ENCODE peak calls at places on chromosomes 11 and 22, in five cellular contexts. I, S, B, Q and J are unnamed samples.

GRCh38 chr11:95074806-95075563 is 8.3 kb downstream of the SRSF8 start:
- DNase-seq in I (no peak), S (no peak), B (no peak), Q (no peak), J (no peak)

GRCh38 chr11:69131644-69132300 is 24.0 kb upstream of the SMIM38 start:
- DNase-seq in I (no peak), S (peak; percentile 80), B (peak; percentile 59), Q (peak; percentile 81), J (peak; percentile 96)

GRCh38 chr11:61745796-61746653 is 6.4 kb upstream of the MYRF start:
- DNase-seq in I (no peak), S (no peak), B (no peak), Q (no peak), J (no peak)

GRCh38 chr11:95469268-95469667 is 238.3 kb upstream of the SESN3 start:
- DNase-seq in I (no peak), S (no peak), B (no peak), Q (no peak), J (no peak)

GRCh38 chr22:36536717-36537116 is 7.8 kb upstream of the EIF3D start:
- DNase-seq in I (no peak), S (no peak), B (no peak), Q (no peak), J (peak; percentile 29)

GRCh38 chr11:68028802-68029475 is 1.5 kb upstream of the NDUFS8 start:
- DNase-seq in I (no peak), S (no peak), B (no peak), Q (no peak), J (no peak)

GRCh38 chr22:25081409-25081824 is 118.2 kb upstream of the CRYBB3 start:
- DNase-seq in I (no peak), S (peak; percentile 56), B (peak; percentile 50), Q (no peak), J (peak; percentile 73)

GRCh38 chr11:2584812-2585565 is 114.8 kb downstream of the KCNQ1OT1 start:
- DNase-seq in I (no peak), S (no peak), B (no peak), Q (no peak), J (no peak)

GRCh38 chr22:20606041-20606783 is 98.8 kb downstream of the MED15 start:
- DNase-seq in I (no peak), S (peak; percentile 78), B (peak; percentile 92), Q (peak; percentile 85), J (peak; percentile 97)

GRCh38 chr11:94788396-94788795 is 20.2 kb downstream of the AMOTL1 start:
- DNase-seq in I (no peak), S (no peak), B (no peak), Q (no peak), J (no peak)

GRCh38 chr11:40132881-40133280 is 1326.6 kb downstream of the LRRC4C start:
- DNase-seq in I (no peak), S (no peak), B (no peak), Q (no peak), J (no peak)

GRCh38 chr11:12433571-12434061 is 56.2 kb downstream of the PARVA start:
- DNase-seq in I (no peak), S (no peak), B (no peak), Q (no peak), J (no peak)

GRCh38 chr11:10375280-10376048 is 70.6 kb downstream of the ADM start:
- DNase-seq in I (no peak), S (no peak), B (no peak), Q (no peak), J (no peak)

GRCh38 chr11:132054822-132055221 is 684.4 kb downstream of the NTM start:
- DNase-seq in I (no peak), S (no peak), B (no peak), Q (no peak), J (no peak)

GRCh38 chr11:86743223-86744118 is 56.9 kb upstream of the PRSS23 start:
- DNase-seq in I (no peak), S (peak; percentile 57), B (peak; percentile 70), Q (no peak), J (no peak)

GRCh38 chr11:73308003-73308962 is at the start of gene ARHGEF17:
- DNase-seq in I (no peak), S (peak; percentile 78), B (peak; percentile 34), Q (no peak), J (peak; percentile 88)

GRCh38 chr11:45743556-45744468 is 61.1 kb upstream of the SLC35C1 start:
- DNase-seq in I (no peak), S (peak; percentile 71), B (no peak), Q (no peak), J (peak; percentile 42)

GRCh38 chr22:50693462-50693861 is 20.8 kb downstream of the SHANK3 start:
- DNase-seq in I (no peak), S (no peak), B (no peak), Q (no peak), J (no peak)

GRCh38 chr11:69957849-69958248 is 120.3 kb upstream of the ANO1 start:
- DNase-seq in I (no peak), S (no peak), B (peak; percentile 69), Q (no peak), J (no peak)

GRCh38 chr22:23305321-23305910 is 125.1 kb downstream of the BCR start:
- DNase-seq in I (no peak), S (no peak), B (no peak), Q (no peak), J (no peak)

GRCh38 chr11:14036495-14036894 is 74.0 kb downstream of the SPON1 start:
- DNase-seq in I (no peak), S (no peak), B (no peak), Q (no peak), J (no peak)

GRCh38 chr22:19337137-19337536 is 45.6 kb upstream of the CLTCL1 start:
- DNase-seq in I (no peak), S (no peak), B (no peak), Q (no peak), J (no peak)

GRCh38 chr11:61751384-61751783 is 1.1 kb upstream of the MYRF start:
- DNase-seq in I (no peak), S (peak; percentile 50), B (no peak), Q (no peak), J (no peak)

GRCh38 chr11:109644158-109644557 is 222.2 kb downstream of the C11orf87 start:
- DNase-seq in I (no peak), S (no peak), B (no peak), Q (no peak), J (no peak)

GRCh38 chr11:119999220-119999619 is 138.7 kb downstream of the TRIM29 start:
- DNase-seq in I (no peak), S (no peak), B (no peak), Q (no peak), J (peak; percentile 59)

GRCh38 chr22:19942071-19942885 is 660 bp upstream of the TXNRD2 start:
- DNase-seq in I (no peak), S (no peak), B (peak; percentile 85), Q (no peak), J (no peak)

GRCh38 chr11:112321521-112322172 is 61.0 kb upstream of the PLET1 start:
- DNase-seq in I (peak; percentile 47), S (peak; percentile 23), B (no peak), Q (peak; percentile 17), J (peak; percentile 60)

GRCh38 chr11:18271206-18271605 is 5.1 kb downstream of the SAA1 start:
- DNase-seq in I (no peak), S (no peak), B (no peak), Q (no peak), J (no peak)

GRCh38 chr22:43476341-43476740 is 64.5 kb downstream of the MPPED1 start:
- DNase-seq in I (no peak), S (peak; percentile 22), B (no peak), Q (no peak), J (peak; percentile 49)

GRCh38 chr11:65786008-65786785 is 666 bp upstream of the OVOL1 start:
- DNase-seq in I (no peak), S (no peak), B (no peak), Q (no peak), J (peak; percentile 62)

GRCh38 chr11:2825886-2826678 is 59.5 kb downstream of the CDKN1C start:
- DNase-seq in I (no peak), S (peak; percentile 60), B (no peak), Q (peak; percentile 31), J (no peak)

GRCh38 chr11:61949169-61950034 is 749 bp upstream of the BEST1 start:
- DNase-seq in I (no peak), S (peak; percentile 54), B (peak; percentile 95), Q (peak; percentile 34), J (peak; percentile 88)

GRCh38 chr22:24695958-24696511 is 78.5 kb downstream of the PIWIL3 start:
- DNase-seq in I (no peak), S (no peak), B (peak; percentile 30), Q (no peak), J (peak; percentile 71)

GRCh38 chr11:2741377-2742131 is 41.8 kb upstream of the KCNQ1OT1 start:
- DNase-seq in I (no peak), S (no peak), B (peak; percentile 54), Q (no peak), J (no peak)

GRCh38 chr22:36910461-36910860 is 3.0 kb upstream of the CSF2RB start:
- DNase-seq in I (no peak), S (no peak), B (no peak), Q (no peak), J (no peak)

GRCh38 chr11:113664069-113664980 is 41.8 kb downstream of the TMPRSS5 start:
- DNase-seq in I (no peak), S (peak; percentile 18), B (peak; percentile 58), Q (no peak), J (no peak)
- TF ChIP-seq CREB1 in I (no peak), S (peak; percentile 12), B (no peak), Q (no peak), J (no peak)

GRCh38 chr22:29639096-29639495 is 35.7 kb downstream of the NF2 start:
- DNase-seq in I (no peak), S (no peak), B (no peak), Q (no peak), J (no peak)
- H3K4me2 ChIP-seq in I (no peak overlapping the region), S (no peak overlapping the region), B (no peak overlapping the region), Q (no peak overlapping the region), J (no peak overlapping the region)

DNA sequence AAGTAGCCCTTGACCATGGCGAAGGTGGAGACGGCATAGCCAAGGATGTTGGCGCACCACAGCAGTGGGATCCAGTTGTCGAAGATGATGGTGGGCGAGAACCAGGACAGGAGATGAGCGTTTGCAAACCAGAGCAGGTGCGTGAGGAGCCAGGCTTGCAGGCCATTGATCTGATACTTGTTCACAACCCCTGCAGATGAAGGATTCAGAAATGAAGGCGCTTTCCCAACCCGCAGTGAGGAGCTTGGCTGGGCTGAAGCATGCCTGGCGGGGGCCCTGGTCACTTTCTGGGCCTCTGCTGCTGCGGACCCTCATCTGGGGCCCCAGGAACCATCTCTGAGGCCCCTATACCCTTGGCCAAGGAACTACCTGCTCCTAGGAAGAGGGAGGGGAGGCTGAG is 6.9 kb downstream of the DHCR7 start:
- DNase-seq in I (no peak), S (no peak), B (no peak), Q (no peak), J (no peak)
- TF ChIP-seq CREB1 in I (no peak), S (no peak), B (no peak), Q (no peak), J (no peak)

GRCh38 chr11:6578134-6578533 is 25.3 kb downstream of the RRP8 start:
- DNase-seq in I (no peak), S (no peak), B (no peak), Q (no peak), J (no peak)
- H3K4me2 ChIP-seq in I (no peak overlapping the region), S (no peak overlapping the region), B (no peak overlapping the region), Q (no peak overlapping the region), J (no peak overlapping the region)

GRCh38 chr11:114233755-114234154 is 62.4 kb upstream of the NNMT start:
- DNase-seq in I (no peak), S (no peak), B (no peak), Q (no peak), J (no peak)
- TF ChIP-seq CREB1 in I (no peak), S (no peak), B (no peak), Q (no peak), J (no peak)